ENCODE peak calls at places on chromosomes 1 and 21, in five cellular contexts. K is IMR-90, R is neuronal stem cell, N is mesenchymal stem cell, M is H1. O is an unnamed sample.

GRCh38 chr1:199157494-199157893 is 518.7 kb downstream of the PTPRC start:
- DNase-seq in K (peak; percentile 35), R (no peak), N (peak; percentile 11), M (no peak), O (no peak)

GRCh38 chr1:5575396-5576110 is 416.7 kb downstream of the NPHP4 start:
- DNase-seq in K (no peak), R (no peak), N (no peak), M (no peak), O (no peak)

GRCh38 chr1:26349196-26349885 is 4.6 kb downstream of the CRYBG2 start:
- DNase-seq in K (peak; percentile 81), R (no peak), N (peak; percentile 62), M (no peak), O (peak; percentile 99)

GRCh38 chr1:181424786-181425403 is 58.4 kb upstream of the CACNA1E start:
- DNase-seq in K (peak; percentile 58), R (peak; percentile 89), N (peak; percentile 59), M (peak; percentile 64), O (peak; percentile 76)

GRCh38 chr1:74726063-74726462 is 6.8 kb downstream of the CRYZ start:
- DNase-seq in K (no peak), R (no peak), N (no peak), M (no peak), O (no peak)

GRCh38 chr1:93988634-93989350 is 79.6 kb upstream of the GCLM start:
- DNase-seq in K (peak; percentile 85), R (no peak), N (peak; percentile 69), M (no peak), O (peak; percentile 85)

GRCh38 chr1:199859525-199859924 is 168.0 kb upstream of the NR5A2 start:
- DNase-seq in K (peak; percentile 80), R (no peak), N (peak; percentile 86), M (no peak), O (peak; percentile 14)

GRCh38 chr1:149936992-149937705 is 470 bp upstream of the MTMR11 start:
- DNase-seq in K (peak; percentile 58), R (no peak), N (peak; percentile 53), M (no peak), O (peak; percentile 93)

GRCh38 chr1:171841931-171842723 is 829 bp downstream of the DNM3 start:
- DNase-seq in K (no peak), R (peak; percentile 29), N (peak; percentile 20), M (no peak), O (no peak)

GRCh38 chr21:37914211-37914900 is 1.9 kb downstream of the KCNJ6 start:
- DNase-seq in K (peak; percentile 22), R (peak; percentile 69), N (peak; percentile 54), M (no peak), O (peak; percentile 43)

GRCh38 chr1:52403566-52404115 is 582 bp downstream of the ORC1 start:
- DNase-seq in K (peak; percentile 84), R (peak; percentile 26), N (peak; percentile 88), M (peak; percentile 59), O (peak; percentile 61)

GRCh38 chr1:15523104-15523921 is 702 bp downstream of the CASP9 start:
- DNase-seq in K (no peak), R (no peak), N (no peak), M (no peak), O (no peak)

GRCh38 chr1:79422726-79423125 is 416.2 kb upstream of the ADGRL4 start:
- DNase-seq in K (no peak), R (no peak), N (no peak), M (no peak), O (no peak)

GRCh38 chr1:38246955-38247952 is 200.7 kb upstream of the POU3F1 start:
- DNase-seq in K (peak; percentile 5), R (peak; percentile 42), N (peak; percentile 23), M (no peak), O (no peak)

GRCh38 chr1:6109688-6110087 is 64.0 kb downstream of the KCNAB2 start:
- DNase-seq in K (no peak), R (no peak), N (no peak), M (no peak), O (no peak)

GRCh38 chr1:162144853-162145252 is 75.4 kb downstream of the NOS1AP start:
- DNase-seq in K (no peak), R (peak; percentile 21), N (no peak), M (no peak), O (no peak)

GRCh38 chr1:235955777-235956176 is 89.1 kb upstream of the LYST start:
- DNase-seq in K (peak; percentile 67), R (no peak), N (peak; percentile 62), M (no peak), O (no peak)

GRCh38 chr1:40029608-40030007 is 10.9 kb upstream of the CAP1 start:
- DNase-seq in K (no peak), R (no peak), N (no peak), M (no peak), O (no peak)

GRCh38 chr1:78047131-78047530 is 1.4 kb downstream of the GIPC2 start:
- DNase-seq in K (no peak), R (no peak), N (no peak), M (no peak), O (no peak)

GRCh38 chr1:78043436-78043835 is 2.3 kb upstream of the GIPC2 start:
- DNase-seq in K (no peak), R (no peak), N (no peak), M (no peak), O (no peak)

GRCh38 chr1:78045850-78046778 is at the start of gene GIPC2:
- DNase-seq in K (peak; percentile 18), R (peak; percentile 18), N (peak; percentile 37), M (no peak), O (peak; percentile 10)

GRCh38 chr1:78045600-78045849 is 241 bp upstream of the GIPC2 start:
- DNase-seq in K (no peak), R (no peak), N (no peak), M (no peak), O (no peak)

DNA sequence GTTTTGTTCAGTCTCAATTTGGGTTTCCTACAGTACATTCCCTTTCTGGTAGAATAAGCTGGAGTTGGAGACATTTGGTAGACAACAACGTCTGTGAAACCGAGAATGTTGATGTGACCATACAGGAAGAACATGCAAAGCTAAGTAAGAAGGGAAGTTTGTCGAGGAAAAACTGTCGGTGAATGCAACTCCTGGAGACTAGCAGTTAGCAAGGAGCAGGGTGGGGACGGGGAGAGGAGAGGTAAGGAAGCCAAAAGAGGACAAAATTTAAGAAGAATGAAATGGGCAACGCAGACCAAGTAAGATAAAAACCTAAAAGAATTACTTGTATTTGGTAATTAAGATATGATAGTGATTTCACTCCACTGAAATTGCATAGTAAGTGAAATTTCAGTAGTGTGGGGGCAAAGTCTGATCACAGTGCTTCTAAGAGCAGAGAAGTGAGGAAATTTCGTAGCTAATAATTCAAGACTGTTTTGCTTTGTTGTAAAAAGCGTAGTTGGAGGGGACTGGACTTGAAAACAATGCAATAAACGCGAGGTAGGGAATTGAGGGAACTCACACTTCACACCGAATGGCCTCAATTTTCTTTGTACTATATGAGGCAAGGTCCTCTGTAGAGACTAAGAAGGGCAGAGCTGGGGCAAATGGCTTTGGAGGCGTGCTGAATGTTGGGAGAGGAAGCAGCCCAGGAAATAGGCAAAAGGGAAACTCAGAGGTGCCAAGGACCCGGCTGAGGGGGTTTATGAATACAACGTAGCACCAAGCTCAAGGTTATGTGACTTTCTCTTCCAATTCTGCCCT is 768 bp upstream of the GIPC2 start:
- DNase-seq in K (no peak), R (no peak), N (no peak), M (no peak), O (no peak)
- H3K4me3 ChIP-seq in K (no peak overlapping the region), R (no peak overlapping the region), N (peak overlapping the region; percentile 86), M (peak overlapping the region; percentile 73), O (no peak overlapping the region)

DNA sequence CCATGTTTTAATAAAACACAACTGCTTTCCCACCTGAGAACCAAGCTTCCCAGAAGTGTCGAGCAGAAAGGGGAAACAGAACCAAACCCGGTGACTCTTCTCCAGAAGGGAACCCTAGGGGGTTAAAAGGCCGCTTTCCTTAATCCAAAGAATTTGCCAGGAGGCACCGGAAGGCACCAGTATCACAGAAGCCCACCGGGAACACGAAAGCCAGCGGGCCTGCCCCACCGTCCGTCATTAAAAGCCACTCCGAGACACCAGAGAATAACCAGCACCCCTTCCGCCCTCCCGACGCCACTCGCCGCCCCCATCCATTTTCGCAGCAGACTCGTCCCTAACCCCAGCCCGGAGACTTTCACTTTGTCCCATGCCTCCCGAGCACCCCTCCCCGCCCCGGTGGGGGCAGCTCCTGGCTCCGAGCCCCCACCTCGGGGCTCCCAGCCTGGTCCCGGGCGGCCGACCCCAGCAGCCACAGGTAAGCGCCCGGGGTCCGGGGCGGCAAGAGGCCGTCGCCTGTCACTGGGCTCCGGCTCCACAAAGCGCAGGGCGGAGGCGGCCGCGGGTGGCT is 105.3 kb downstream of the SLC45A1 start:
- DNase-seq in K (no peak), R (no peak), N (peak; percentile 53), M (no peak), O (peak; percentile 27)
- H4K8ac ChIP-seq in K (peak overlapping the region; percentile 84), R (no peak overlapping the region), N (no peak overlapping the region), M (peak overlapping the region; percentile 69), O (peak overlapping the region; percentile 62)

DNA sequence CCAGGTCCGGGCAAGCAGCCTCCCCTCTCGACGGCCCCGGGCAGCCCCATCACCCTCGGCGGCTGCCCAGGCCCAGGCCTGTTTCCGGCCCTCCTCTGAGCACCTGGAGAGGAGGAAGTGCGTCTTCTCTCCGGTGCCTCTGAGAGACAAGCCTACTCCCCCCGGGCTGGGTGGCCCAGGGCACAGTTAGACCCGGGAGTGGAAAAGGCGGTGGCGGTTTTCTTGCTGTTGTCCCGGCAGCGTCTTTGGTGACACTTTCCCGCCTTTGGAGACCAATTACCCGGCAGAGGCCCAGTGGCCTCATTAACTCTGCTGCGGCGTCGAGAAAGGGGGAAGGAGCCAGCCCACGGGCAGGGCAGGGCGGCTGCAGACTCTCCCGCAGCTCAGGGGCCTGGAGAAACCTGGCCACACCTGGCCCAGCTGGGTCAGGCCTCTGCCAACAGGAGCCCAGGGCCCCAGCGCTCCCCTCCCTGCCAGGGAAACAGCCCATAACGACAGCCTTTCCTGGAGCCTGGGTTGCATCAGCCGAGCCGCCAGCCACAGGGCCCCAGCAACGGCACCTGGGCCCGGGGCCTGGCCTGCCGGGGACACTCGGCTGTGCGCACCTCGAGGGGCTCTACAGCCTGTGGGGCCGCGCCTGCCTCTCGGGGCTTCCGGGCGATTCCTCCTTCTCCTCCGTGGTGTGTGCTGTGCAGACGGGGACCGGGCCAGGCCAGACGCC is 28.4 kb upstream of the C1orf159 start:
- DNase-seq in K (no peak), R (no peak), N (no peak), M (no peak), O (no peak)
- H2AFZ ChIP-seq in K (no peak overlapping the region), R (peak overlapping the region; percentile 85), N (no peak overlapping the region), M (no peak overlapping the region), O (peak overlapping the region; percentile 19)

GRCh38 chr1:108747898-108748297 is 1.4 kb downstream of the STXBP3 start:
- DNase-seq in K (no peak), R (no peak), N (no peak), M (no peak), O (no peak)

GRCh38 chr1:108749081-108749480 is 2.6 kb downstream of the STXBP3 start:
- DNase-seq in K (no peak), R (no peak), N (no peak), M (no peak), O (no peak)

GRCh38 chr1:108746382-108747127 is at the start of gene STXBP3:
- DNase-seq in K (peak; percentile 98), R (peak; percentile 96), N (peak; percentile 97), M (peak; percentile 99), O (peak; percentile 99)

GRCh38 chr1:108747128-108747827 is 804 bp downstream of the STXBP3 start:
- DNase-seq in K (peak; percentile 84), R (peak; percentile 51), N (peak; percentile 94), M (no peak), O (peak; percentile 81)

DNA sequence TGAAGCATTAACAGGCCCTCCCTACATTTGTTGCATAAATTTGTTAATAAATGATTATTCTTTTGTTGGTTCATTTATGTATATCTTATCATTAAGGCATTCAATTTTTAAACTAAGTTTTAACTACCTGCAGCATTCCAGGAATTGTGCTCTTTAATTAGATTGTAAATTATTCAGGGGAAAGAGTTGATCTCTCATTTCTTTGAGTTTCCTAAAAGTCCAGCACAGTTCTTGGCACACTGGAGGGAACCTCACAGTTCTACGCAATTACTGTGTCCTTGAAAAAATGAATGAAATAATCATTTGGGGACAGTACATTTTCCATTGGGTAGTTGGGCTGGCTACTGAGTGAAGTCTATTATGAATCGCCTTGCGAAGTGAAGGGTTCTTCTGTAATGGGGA is 493 bp upstream of the STXBP3 start:
- DNase-seq in K (no peak), R (no peak), N (no peak), M (no peak), O (no peak)
- H3K4me3 ChIP-seq in K (peak overlapping the region; percentile 10), R (peak overlapping the region; percentile 85), N (peak overlapping the region; percentile 54), M (peak overlapping the region; percentile 89), O (no peak overlapping the region)